ENCODE peak calls at places on chromosomes 12 and 14, in eight cellular contexts. One of them, this sample, is unnamed.
A peak's percentile ranks its signal among the peaks of the same experiment; 100 is the strongest.

GRCh38 chr14:89549381-89550102 is 132.5 kb upstream of the FOXN3 start:
- DNase-seq in A549: no peak
- DNase-seq in Panc1: no peak
- DNase-seq in GM12878: no peak
- DNase-seq in HL-60: no peak
- DNase-seq in HepG2: no peak
- DNase-seq in K562: no peak
- DNase-seq in HCT116: no peak
- DNase-seq in this sample: peak; percentile 30

GRCh38 chr12:72063073-72063472 is 124.4 kb downstream of the TPH2 start:
- DNase-seq in K562: no peak
- DNase-seq in Panc1: no peak
- DNase-seq in GM12878: no peak
- DNase-seq in A549: no peak
- DNase-seq in HCT116: no peak
- DNase-seq in HepG2: no peak
- DNase-seq in HL-60: no peak
- DNase-seq in this sample: no peak

GRCh38 chr12:110813298-110813697 is 33.5 kb upstream of the CCDC63 start:
- DNase-seq in GM12878: no peak
- DNase-seq in HL-60: no peak
- DNase-seq in HCT116: no peak
- DNase-seq in Panc1: no peak
- DNase-seq in K562: no peak
- DNase-seq in A549: no peak
- DNase-seq in HepG2: no peak
- DNase-seq in this sample: peak; percentile 51

GRCh38 chr14:95392841-95393240 is 73.1 kb upstream of the CLMN start:
- DNase-seq in HL-60: no peak
- DNase-seq in GM12878: no peak
- DNase-seq in HepG2: no peak
- DNase-seq in HCT116: no peak
- DNase-seq in K562: no peak
- DNase-seq in Panc1: no peak
- DNase-seq in A549: no peak
- DNase-seq in this sample: no peak

GRCh38 chr12:50242751-50243191 is 40.5 kb downstream of the LIMA1 start:
- DNase-seq in A549: no peak
- DNase-seq in Panc1: no peak
- DNase-seq in K562: no peak
- DNase-seq in HL-60: no peak
- DNase-seq in HCT116: no peak
- DNase-seq in GM12878: no peak
- DNase-seq in HepG2: no peak
- DNase-seq in this sample: no peak

GRCh38 chr14:51855234-51855633 is 5.2 kb upstream of the GNG2 start:
- DNase-seq in Panc1: no peak
- DNase-seq in GM12878: no peak
- DNase-seq in HL-60: no peak
- DNase-seq in K562: no peak
- DNase-seq in HCT116: no peak
- DNase-seq in A549: no peak
- DNase-seq in HepG2: no peak
- DNase-seq in this sample: no peak

GRCh38 chr14:68797180-68797670 is 4.4 kb upstream of the ZFP36L1 start:
- DNase-seq in K562: peak; percentile 41
- DNase-seq in HL-60: no peak
- DNase-seq in HepG2: no peak
- DNase-seq in Panc1: no peak
- DNase-seq in A549: no peak
- DNase-seq in GM12878: no peak
- DNase-seq in HCT116: no peak
- DNase-seq in this sample: peak; percentile 86

GRCh38 chr12:22981711-22982110 is 356.7 kb downstream of the ETNK1 start:
- DNase-seq in K562: no peak
- DNase-seq in Panc1: no peak
- DNase-seq in A549: peak; percentile 16
- DNase-seq in HL-60: no peak
- DNase-seq in HCT116: no peak
- DNase-seq in GM12878: no peak
- DNase-seq in HepG2: no peak
- DNase-seq in this sample: peak; percentile 27

GRCh38 chr12:49939707-49940106 is 10.8 kb upstream of the AQP2 start:
- DNase-seq in A549: no peak
- DNase-seq in Panc1: no peak
- DNase-seq in GM12878: no peak
- DNase-seq in HL-60: no peak
- DNase-seq in HepG2: no peak
- DNase-seq in HCT116: no peak
- DNase-seq in K562: no peak
- DNase-seq in this sample: no peak

GRCh38 chr12:101935769-101936741 is 58.7 kb downstream of the DRAM1 start:
- DNase-seq in HL-60: no peak
- DNase-seq in HepG2: no peak
- DNase-seq in K562: no peak
- DNase-seq in A549: no peak
- DNase-seq in Panc1: no peak
- DNase-seq in HCT116: no peak
- DNase-seq in GM12878: peak; percentile 94
- DNase-seq in this sample: peak; percentile 18

GRCh38 chr12:108532061-108532848 is 17.2 kb downstream of the FICD start:
- DNase-seq in A549: no peak
- DNase-seq in HL-60: no peak
- DNase-seq in Panc1: no peak
- DNase-seq in HCT116: no peak
- DNase-seq in K562: no peak
- DNase-seq in HepG2: no peak
- DNase-seq in GM12878: no peak
- DNase-seq in this sample: no peak

GRCh38 chr14:96055753-96056508 is 16.8 kb downstream of the C14orf132 start:
- DNase-seq in A549: no peak
- DNase-seq in HepG2: no peak
- DNase-seq in K562: no peak
- DNase-seq in HCT116: no peak
- DNase-seq in GM12878: no peak
- DNase-seq in HL-60: no peak
- DNase-seq in Panc1: no peak
- DNase-seq in this sample: no peak

GRCh38 chr12:62711626-62712305 is 223.2 kb downstream of the PPM1H start:
- DNase-seq in K562: no peak
- DNase-seq in HepG2: no peak
- DNase-seq in A549: no peak
- DNase-seq in Panc1: no peak
- DNase-seq in GM12878: no peak
- DNase-seq in HCT116: no peak
- DNase-seq in HL-60: no peak
- DNase-seq in this sample: no peak

DNA sequence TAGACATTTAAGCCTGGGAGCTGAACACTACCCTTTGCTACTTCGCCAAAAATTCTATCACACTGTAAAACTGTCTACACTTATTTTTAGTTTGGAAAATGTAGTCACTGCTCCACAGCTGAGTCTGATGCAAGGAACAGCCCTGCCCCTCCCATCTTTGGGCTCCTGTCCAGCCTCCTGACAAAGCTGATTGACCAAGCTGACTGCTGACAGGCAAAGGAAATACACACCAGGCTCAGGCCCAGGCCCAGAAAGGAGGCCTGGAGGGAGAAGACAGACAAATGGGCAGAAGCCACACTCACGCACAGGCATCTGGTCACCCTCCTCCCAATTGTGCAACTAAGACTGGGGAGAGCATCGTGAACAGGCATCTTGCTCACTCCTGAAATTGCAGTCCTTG is 55.3 kb downstream of the ISCA2 start:
- DNase-seq in HL-60: no peak
- DNase-seq in HepG2: no peak
- DNase-seq in A549: no peak
- DNase-seq in GM12878: no peak
- DNase-seq in HCT116: no peak
- DNase-seq in Panc1: no peak
- DNase-seq in K562: no peak
- DNase-seq in this sample: no peak
- TF ChIP-seq REST in HL-60: no peak
- TF ChIP-seq REST in HepG2: no peak
- TF ChIP-seq REST in A549: no peak
- TF ChIP-seq REST in GM12878: no peak
- TF ChIP-seq REST in HCT116: no peak
- TF ChIP-seq REST in Panc1: no peak
- TF ChIP-seq REST in K562: no peak
- TF ChIP-seq REST in this sample: no peak

DNA sequence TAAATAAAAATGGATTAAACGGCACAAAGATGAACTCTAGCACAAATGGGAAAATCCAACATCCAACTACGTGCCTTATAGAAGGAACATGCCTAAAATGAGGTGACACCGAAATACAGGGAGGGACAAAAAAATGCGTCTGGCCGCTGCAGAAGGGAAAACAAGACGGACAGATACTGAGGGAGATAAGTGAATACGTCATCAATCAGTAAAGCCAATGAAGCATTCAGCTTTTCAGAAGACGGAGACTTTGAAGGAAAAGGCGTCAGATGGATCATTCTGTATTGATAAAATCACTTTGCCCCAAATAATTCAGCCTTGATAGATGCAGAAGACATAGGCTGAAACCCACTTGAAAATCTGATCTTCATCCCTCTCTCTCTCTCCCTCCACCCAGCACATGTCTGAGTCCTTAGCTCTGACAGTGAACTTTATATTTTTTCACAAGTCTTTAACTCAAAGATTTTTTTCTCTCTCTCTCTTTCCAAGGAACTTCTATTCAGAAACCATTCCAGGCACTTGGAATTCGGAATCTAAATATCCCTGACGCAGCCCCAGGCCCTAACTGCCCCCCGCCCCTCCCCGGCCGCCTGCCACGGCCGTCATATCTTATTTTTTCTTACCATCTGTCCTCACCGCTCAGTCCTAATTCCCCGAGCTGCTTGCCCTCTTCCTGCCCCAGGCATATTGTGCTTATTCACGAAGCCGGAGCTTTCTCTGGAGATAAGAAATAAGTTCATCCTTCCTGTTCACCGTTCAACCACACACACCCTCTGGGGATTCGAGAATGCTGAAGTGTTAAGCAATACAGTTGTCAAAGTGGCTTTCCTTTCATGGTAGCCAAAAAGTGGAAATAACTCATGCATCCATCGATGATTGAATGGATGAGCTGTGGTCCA is 35.5 kb upstream of the RFLNA start:
- DNase-seq in K562: peak; percentile 63
- DNase-seq in HepG2: no peak
- DNase-seq in HL-60: peak; percentile 18
- DNase-seq in HCT116: no peak
- DNase-seq in Panc1: no peak
- DNase-seq in GM12878: no peak
- DNase-seq in A549: no peak
- DNase-seq in this sample: no peak
- TF ChIP-seq REST in K562: no peak
- TF ChIP-seq REST in HepG2: no peak
- TF ChIP-seq REST in HL-60: no peak
- TF ChIP-seq REST in HCT116: no peak
- TF ChIP-seq REST in Panc1: no peak
- TF ChIP-seq REST in GM12878: no peak
- TF ChIP-seq REST in A549: no peak
- TF ChIP-seq REST in this sample: no peak

DNA sequence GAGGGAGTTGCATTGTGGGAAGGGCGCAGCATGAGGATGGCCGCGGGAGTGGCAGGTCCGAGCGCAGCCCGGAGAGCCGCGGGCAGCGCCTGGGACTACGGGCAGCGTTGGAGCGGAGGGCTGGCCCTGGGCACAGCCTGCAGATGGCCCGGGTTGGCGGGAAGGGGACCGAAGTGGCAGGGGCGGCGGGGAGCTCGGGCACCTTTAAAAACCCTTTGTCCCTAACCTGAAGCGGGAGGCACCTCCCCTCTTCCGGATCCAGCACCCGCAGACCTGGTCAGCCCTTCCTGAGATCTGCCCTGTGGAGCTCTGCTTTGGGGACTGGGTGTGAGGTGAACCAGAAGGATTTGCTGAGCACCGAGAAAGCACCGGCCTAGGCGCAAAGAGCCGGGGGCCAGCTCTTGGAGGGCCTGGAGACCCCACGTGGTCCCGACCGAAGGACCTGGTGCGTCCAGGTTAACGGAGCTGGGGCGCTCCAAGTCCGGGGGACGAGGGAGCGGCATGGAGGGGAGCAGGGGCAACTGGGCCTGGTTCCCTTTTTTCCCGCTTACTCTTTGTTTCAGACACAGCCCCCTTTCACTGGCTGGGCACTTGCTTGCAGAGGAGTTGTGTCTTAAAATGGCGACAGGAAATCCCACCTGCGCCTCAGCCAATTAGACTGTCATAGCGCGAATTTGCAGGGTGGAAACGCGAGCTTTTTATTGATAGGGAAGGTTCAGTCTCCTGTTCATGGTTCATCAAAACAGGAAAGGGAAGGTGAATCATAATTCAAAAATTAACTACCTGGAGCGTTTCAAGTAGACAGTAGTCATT is 792 bp upstream of the SLC38A1 start:
- DNase-seq in HL-60: no peak
- DNase-seq in HCT116: no peak
- DNase-seq in Panc1: no peak
- DNase-seq in GM12878: no peak
- DNase-seq in K562: no peak
- DNase-seq in HepG2: no peak
- DNase-seq in A549: no peak
- DNase-seq in this sample: peak; percentile 74
- TF ChIP-seq REST in HL-60: no peak
- TF ChIP-seq REST in HCT116: no peak
- TF ChIP-seq REST in Panc1: no peak
- TF ChIP-seq REST in GM12878: no peak
- TF ChIP-seq REST in K562: no peak
- TF ChIP-seq REST in HepG2: no peak
- TF ChIP-seq REST in A549: no peak
- TF ChIP-seq REST in this sample: no peak

DNA sequence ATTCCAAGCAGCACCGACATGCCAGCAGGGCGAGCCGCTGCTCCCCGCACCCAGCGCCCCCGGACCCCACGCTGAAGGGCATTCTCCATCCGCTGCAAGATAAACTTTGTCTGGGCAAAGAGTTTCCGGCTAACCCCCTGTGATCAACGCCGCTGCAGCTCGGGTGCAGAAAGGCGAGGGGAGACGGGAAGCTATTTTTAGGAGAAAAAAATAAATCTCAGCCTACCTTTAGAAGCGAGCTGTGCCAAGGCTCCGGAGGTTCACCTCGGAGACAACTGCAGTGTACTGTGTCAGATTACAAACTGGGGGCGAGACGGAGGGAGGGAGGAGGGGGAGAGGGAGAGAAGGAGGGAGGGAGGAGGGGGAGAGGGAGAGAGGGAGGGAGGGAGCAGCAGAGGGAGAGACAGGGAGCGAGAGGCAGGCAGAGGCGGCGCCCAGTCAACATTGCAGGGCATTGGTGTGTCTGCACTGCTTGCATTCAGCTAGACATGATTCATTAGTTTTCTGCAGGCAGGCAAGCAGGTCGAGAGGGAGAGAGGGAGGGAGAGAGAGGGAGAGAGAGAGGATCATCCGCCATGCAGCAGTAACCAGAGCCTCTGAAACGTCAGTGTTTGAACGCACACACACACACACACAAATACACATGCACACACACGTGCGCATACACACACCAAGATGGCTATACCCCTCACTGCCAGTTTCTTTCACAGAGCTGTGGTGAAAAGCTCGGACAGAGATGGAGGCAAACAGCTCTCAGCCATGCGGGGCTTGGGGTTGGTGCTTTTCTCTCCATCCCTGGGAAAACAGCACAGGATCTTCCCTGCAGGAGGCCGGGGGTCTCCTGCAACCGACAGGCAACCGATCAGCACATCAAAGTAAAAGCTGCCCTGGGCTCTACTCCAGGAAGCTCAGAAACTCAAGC is at the start of gene RIMBP2:
- DNase-seq in HL-60: no peak
- DNase-seq in GM12878: no peak
- DNase-seq in HepG2: no peak
- DNase-seq in A549: peak; percentile 44
- DNase-seq in Panc1: no peak
- DNase-seq in K562: no peak
- DNase-seq in HCT116: no peak
- DNase-seq in this sample: peak; percentile 75
- TF ChIP-seq REST in HL-60: no peak
- TF ChIP-seq REST in GM12878: no peak
- TF ChIP-seq REST in HepG2: no peak
- TF ChIP-seq REST in A549: no peak
- TF ChIP-seq REST in Panc1: no peak
- TF ChIP-seq REST in K562: no peak
- TF ChIP-seq REST in HCT116: no peak
- TF ChIP-seq REST in this sample: no peak

This sample was measured in GM23338.